ENCODE peak calls at places on chromosomes 3 and 15, in six cellular contexts. S, Y, C, F, H and D are unnamed samples.

GRCh38 chr15:36414670-36415069 is 164.8 kb upstream of the CDIN1 start:
- DNase-seq in S (no peak), Y (no peak), C (no peak), F (no peak), H (no peak), D (no peak)

GRCh38 chr3:101859882-101860281 is 10.6 kb downstream of the NFKBIZ start:
- DNase-seq in S (no peak), Y (no peak), C (no peak), F (no peak), H (no peak), D (no peak)

GRCh38 chr15:36803773-36804172 is 224.3 kb downstream of the CDIN1 start:
- DNase-seq in S (no peak), Y (no peak), C (no peak), F (no peak), H (no peak), D (no peak)

GRCh38 chr3:52248165-52248541 is 2.6 kb downstream of the PPM1M start:
- DNase-seq in S (no peak), Y (no peak), C (no peak), F (no peak), H (no peak), D (no peak)

GRCh38 chr3:138378331-138378730 is 30.0 kb downstream of the MRAS start:
- DNase-seq in S (no peak), Y (no peak), C (no peak), F (no peak), H (no peak), D (no peak)

GRCh38 chr15:101024111-101024695 is 105.0 kb downstream of the LRRK1 start:
- DNase-seq in S (no peak), Y (peak; percentile 13), C (no peak), F (no peak), H (peak; percentile 52), D (peak; percentile 79)

GRCh38 chr15:101807345-101807945 is 4.1 kb downstream of the OR4F6 start:
- DNase-seq in S (no peak), Y (no peak), C (no peak), F (no peak), H (no peak), D (no peak)

GRCh38 chr15:42736178-42736792 is 643 bp downstream of the CDAN1 start:
- DNase-seq in S (no peak), Y (no peak), C (peak; percentile 8), F (no peak), H (no peak), D (no peak)

GRCh38 chr3:66633982-66634381 is 133.2 kb upstream of the LRIG1 start:
- DNase-seq in S (no peak), Y (no peak), C (no peak), F (no peak), H (no peak), D (no peak)

GRCh38 chr15:95884276-95884675 is 446.2 kb upstream of the NR2F2 start:
- DNase-seq in S (no peak), Y (no peak), C (no peak), F (no peak), H (no peak), D (no peak)

GRCh38 chr3:156668073-156668763 is 6.2 kb upstream of the TIPARP start:
- DNase-seq in S (peak; percentile 19), Y (peak; percentile 71), C (no peak), F (no peak), H (no peak), D (no peak)

GRCh38 chr3:128073185-128073725 is 21.0 kb downstream of the SEC61A1 start:
- DNase-seq in S (no peak), Y (no peak), C (no peak), F (no peak), H (no peak), D (no peak)
- H3K4me3 ChIP-seq in S (no peak overlapping the region), Y (no peak overlapping the region), C (no peak overlapping the region), F (no peak overlapping the region), H (no peak overlapping the region), D (no peak overlapping the region)

GRCh38 chr3:10497439-10497838 is 7.9 kb downstream of the ATP2B2 start:
- DNase-seq in S (no peak), Y (no peak), C (no peak), F (no peak), H (no peak), D (no peak)

GRCh38 chr3:10495003-10495402 is 10.4 kb downstream of the ATP2B2 start:
- DNase-seq in S (peak; percentile 12), Y (no peak), C (peak; percentile 56), F (no peak), H (no peak), D (peak; percentile 38)

GRCh38 chr3:10495614-10496013 is 9.8 kb downstream of the ATP2B2 start:
- DNase-seq in S (no peak), Y (no peak), C (no peak), F (no peak), H (no peak), D (no peak)

GRCh38 chr3:10498271-10498670 is 7.1 kb downstream of the ATP2B2 start:
- DNase-seq in S (no peak), Y (no peak), C (no peak), F (no peak), H (no peak), D (no peak)

DNA sequence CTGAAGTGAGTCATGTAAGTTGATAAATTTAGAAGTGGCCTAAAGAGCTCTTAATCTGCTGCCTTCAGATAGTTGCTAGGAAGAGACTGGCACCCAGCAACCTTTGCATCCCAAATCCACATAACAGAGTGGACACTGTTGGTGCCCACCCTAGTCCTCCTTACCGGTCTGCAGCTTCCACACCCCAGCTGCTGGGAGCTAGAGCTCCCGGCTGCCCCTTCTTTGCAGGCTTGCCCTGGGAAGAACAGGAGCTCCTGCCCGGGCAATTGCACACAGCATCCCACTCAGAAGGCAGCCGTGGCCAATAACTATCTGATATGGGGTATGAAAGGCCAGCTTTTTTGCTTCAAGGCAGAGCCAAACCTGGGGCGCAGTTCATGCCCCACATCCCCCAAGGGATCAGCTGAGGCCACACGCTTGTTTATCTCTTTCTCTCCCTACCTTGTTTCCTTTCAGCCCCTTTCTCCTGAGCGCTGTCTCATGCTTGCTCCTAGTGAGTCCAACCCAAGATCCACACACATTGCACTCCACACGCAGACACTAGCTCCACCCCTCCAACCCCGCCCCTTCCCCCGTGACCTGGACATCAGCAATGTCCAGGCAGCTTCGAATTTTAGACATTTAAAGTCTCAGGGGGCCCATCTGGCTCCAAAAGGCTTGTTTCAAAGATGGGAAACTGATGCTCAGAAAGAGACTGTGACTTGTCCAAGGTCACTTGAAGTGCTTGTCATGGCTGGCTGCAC is 9.1 kb downstream of the ATP2B2 start:
- DNase-seq in S (no peak), Y (no peak), C (no peak), F (no peak), H (no peak), D (no peak)
- TF ChIP-seq POLR2A in S (no peak), Y (no peak), C (no peak), F (no peak), H (no peak), D (no peak)

DNA sequence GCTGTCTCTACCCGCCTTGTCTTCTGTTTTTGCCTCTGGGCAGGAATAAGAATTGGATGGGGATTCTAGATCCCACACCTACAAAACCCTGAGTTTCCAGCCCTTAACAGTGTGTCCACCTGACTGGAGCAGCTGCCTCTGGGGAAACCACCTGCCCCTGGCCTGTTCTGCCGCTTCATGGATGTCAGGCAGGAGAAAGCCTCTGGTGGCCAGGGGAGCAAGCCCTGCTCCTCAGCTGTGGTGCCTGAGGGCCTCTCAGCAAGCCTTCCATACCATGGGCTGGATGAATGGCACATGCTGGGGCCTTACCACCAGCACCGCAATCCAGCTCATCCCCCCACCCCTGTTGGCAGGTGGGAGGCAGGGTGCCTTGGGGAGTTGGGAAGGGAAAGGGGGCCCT is 5.3 kb upstream of the CPNE9 start:
- DNase-seq in S (no peak), Y (no peak), C (no peak), F (no peak), H (no peak), D (no peak)
- H3K4me1 ChIP-seq in S (no peaks in the 10 kb centered on the region), Y (no peaks in the 10 kb centered on the region), C (no peaks in the 10 kb centered on the region), F (no peaks in the 10 kb centered on the region), H (no peaks in the 10 kb centered on the region), D (no peaks in the 10 kb centered on the region)

GRCh38 chr3:194223951-194224350 is 88.0 kb downstream of the HES1 start:
- DNase-seq in S (no peak), Y (no peak), C (no peak), F (no peak), H (no peak), D (no peak)
- H3K4me3 ChIP-seq in S (no peak overlapping the region), Y (no peak overlapping the region), C (no peak overlapping the region), F (no peak overlapping the region), H (no peak overlapping the region), D (no peak overlapping the region)

GRCh38 chr3:178056868-178057267 is 479.4 kb upstream of the KCNMB2 start:
- DNase-seq in S (no peak), Y (no peak), C (no peak), F (no peak), H (no peak), D (no peak)
- TF ChIP-seq POLR2A in S (no peak), Y (no peak), C (no peak), F (no peak), H (no peak), D (no peak)

GRCh38 chr15:56356616-56357015 is 8.6 kb upstream of the TEX9 start:
- DNase-seq in S (no peak), Y (no peak), C (no peak), F (no peak), H (no peak), D (no peak)
- H3K4me1 ChIP-seq in S (no peaks in the 10 kb centered on the region), Y (no peaks in the 10 kb centered on the region), C (no peaks in the 10 kb centered on the region), F (peaks cover 3% of the 10 kb centered on the region), H (no peaks in the 10 kb centered on the region), D (no peaks in the 10 kb centered on the region)

GRCh38 chr3:24343084-24343783 is 151.4 kb downstream of the THRB start:
- DNase-seq in S (no peak), Y (no peak), C (no peak), F (no peak), H (no peak), D (no peak)

GRCh38 chr3:24340161-24340560 is 154.5 kb downstream of the THRB start:
- DNase-seq in S (no peak), Y (no peak), C (no peak), F (no peak), H (no peak), D (no peak)

GRCh38 chr3:24340966-24341365 is 153.7 kb downstream of the THRB start:
- DNase-seq in S (no peak), Y (no peak), C (no peak), F (no peak), H (no peak), D (no peak)

GRCh38 chr3:24341668-24342067 is 153.0 kb downstream of the THRB start:
- DNase-seq in S (no peak), Y (no peak), C (no peak), F (no peak), H (no peak), D (no peak)

DNA sequence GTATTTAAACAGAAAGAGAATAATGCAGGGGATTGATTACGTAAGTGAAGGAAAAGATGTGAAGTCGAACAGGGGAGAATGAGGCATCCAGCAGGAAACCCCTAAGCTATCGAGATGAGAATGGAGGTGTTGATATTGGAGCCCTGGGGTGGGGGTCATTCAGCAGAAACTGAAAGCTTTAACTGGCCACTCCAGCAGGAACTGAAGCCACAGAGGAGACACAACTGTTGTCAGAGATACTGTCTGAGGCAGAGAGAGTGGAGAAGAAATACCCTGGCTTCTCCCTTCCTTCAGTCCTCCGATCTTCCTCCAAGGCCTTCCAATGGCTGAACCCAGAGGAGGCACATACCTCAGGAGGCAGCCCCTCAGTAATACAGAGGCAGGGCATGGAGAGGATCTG is 152.4 kb downstream of the THRB start:
- DNase-seq in S (no peak), Y (no peak), C (no peak), F (no peak), H (no peak), D (no peak)
- H3K4me3 ChIP-seq in S (no peak overlapping the region), Y (no peak overlapping the region), C (no peak overlapping the region), F (no peak overlapping the region), H (no peak overlapping the region), D (no peak overlapping the region)

GRCh38 chr3:82607391-82607790 is 845.9 kb upstream of the GBE1 start:
- DNase-seq in S (no peak), Y (no peak), C (no peak), F (no peak), H (no peak), D (no peak)

GRCh38 chr3:82610236-82610635 is 848.8 kb upstream of the GBE1 start:
- DNase-seq in S (no peak), Y (no peak), C (no peak), F (no peak), H (no peak), D (no peak)
- TF ChIP-seq POLR2A in S (no peak), Y (no peak), C (no peak), F (no peak), H (no peak), D (no peak)